ENCODE peak calls at places on chromosomes 16 and 17, in six cellular contexts. I, J, K, F, V and M are unnamed samples.

GRCh38 chr17:17073627-17074521 is 31.6 kb downstream of the MPRIP start:
- DNase-seq in J (peak; percentile 75), K (no peak), V (no peak), F (no peak), I (no peak), M (no peak)

GRCh38 chr16:24552705-24553104 is 13.3 kb downstream of the RBBP6 start:
- DNase-seq in F (no peak), J (no peak), I (no peak), V (no peak), K (no peak), M (no peak)

GRCh38 chr17:30091771-30092170 is 24.8 kb upstream of the NSRP1 start:
- DNase-seq in V (no peak), J (peak; percentile 92), F (no peak), K (peak; percentile 10), I (no peak), M (peak; percentile 40)

GRCh38 chr16:81492307-81492706 is 47.7 kb downstream of the CMIP start:
- DNase-seq in I (peak; percentile 68), K (no peak), V (no peak), F (peak; percentile 60), J (peak; percentile 80), M (no peak)

GRCh38 chr16:8675183-8676159 is 1.1 kb downstream of the ABAT start:
- DNase-seq in V (no peak), J (peak; percentile 14), I (no peak), F (peak; percentile 77), K (no peak), M (no peak)

GRCh38 chr17:64938290-64938689 is 19.0 kb upstream of the LRRC37A3 start:
- DNase-seq in J (no peak), F (no peak), K (no peak), V (no peak), I (no peak), M (peak; percentile 72)

GRCh38 chr17:29084476-29085148 is 41.7 kb downstream of the PIPOX start:
- DNase-seq in F (peak; percentile 90), V (no peak), J (no peak), I (peak; percentile 42), K (no peak), M (no peak)

GRCh38 chr17:82231562-82232321 is 2.9 kb downstream of the SLC16A3 start:
- DNase-seq in V (no peak), K (no peak), F (no peak), J (peak; percentile 77), I (peak; percentile 76), M (peak; percentile 58)

GRCh38 chr16:57889960-57890751 is 80.8 kb downstream of the CNGB1 start:
- DNase-seq in K (no peak), J (peak; percentile 69), V (no peak), I (no peak), F (no peak), M (no peak)

GRCh38 chr17:54861469-54861983 is 39.1 kb upstream of the TOM1L1 start:
- DNase-seq in V (no peak), I (no peak), F (no peak), J (no peak), K (no peak), M (no peak)

GRCh38 chr16:54707813-54708212 is 222.9 kb upstream of the IRX5 start:
- DNase-seq in I (no peak), K (no peak), V (no peak), J (no peak), F (no peak), M (no peak)

GRCh38 chr16:19304670-19305240 is 19.2 kb downstream of the CLEC19A start:
- DNase-seq in F (no peak), J (no peak), I (peak; percentile 50), V (no peak), K (no peak), M (peak; percentile 21)

GRCh38 chr16:14475370-14476139 is 154.5 kb downstream of the PARN start:
- DNase-seq in K (no peak), F (no peak), J (peak; percentile 80), V (no peak), I (no peak), M (peak; percentile 73)

GRCh38 chr17:38749222-38750043 is 1.3 kb upstream of the PCGF2 start:
- DNase-seq in J (peak; percentile 65), K (peak; percentile 56), I (peak; percentile 90), F (peak; percentile 65), V (no peak), M (peak; percentile 73)

GRCh38 chr17:9360610-9361571 is 214.7 kb downstream of the STX8 start:
- DNase-seq in F (no peak), I (no peak), V (no peak), J (peak; percentile 94), K (no peak), M (peak; percentile 5)

GRCh38 chr16:35506018-35506897 is 2046.8 kb downstream of the TP53TG3F start:
- DNase-seq in V (no peak), F (peak; percentile 96), K (no peak), I (no peak), J (no peak), M (no peak)

GRCh38 chr17:1779571-1780074 is 17.8 kb downstream of the SERPINF1 start:
- DNase-seq in J (peak; percentile 95), K (no peak), V (no peak), I (no peak), F (peak; percentile 44), M (peak; percentile 77)
- TF ChIP-seq EZH2phosphoT487 in J (peak; percentile 83), K (no peak), V (no peak), I (no peak), F (no peak), M (no peak)

GRCh38 chr17:36928450-36929125 is 8.7 kb upstream of the LHX1 start:
- DNase-seq in F (no peak), J (no peak), I (no peak), K (no peak), V (no peak), M (no peak)
- H3K9ac ChIP-seq in F (no peak overlapping the region), J (no peak overlapping the region), I (no peak overlapping the region), K (no peak overlapping the region), V (no peak overlapping the region), M (no peak overlapping the region)

DNA sequence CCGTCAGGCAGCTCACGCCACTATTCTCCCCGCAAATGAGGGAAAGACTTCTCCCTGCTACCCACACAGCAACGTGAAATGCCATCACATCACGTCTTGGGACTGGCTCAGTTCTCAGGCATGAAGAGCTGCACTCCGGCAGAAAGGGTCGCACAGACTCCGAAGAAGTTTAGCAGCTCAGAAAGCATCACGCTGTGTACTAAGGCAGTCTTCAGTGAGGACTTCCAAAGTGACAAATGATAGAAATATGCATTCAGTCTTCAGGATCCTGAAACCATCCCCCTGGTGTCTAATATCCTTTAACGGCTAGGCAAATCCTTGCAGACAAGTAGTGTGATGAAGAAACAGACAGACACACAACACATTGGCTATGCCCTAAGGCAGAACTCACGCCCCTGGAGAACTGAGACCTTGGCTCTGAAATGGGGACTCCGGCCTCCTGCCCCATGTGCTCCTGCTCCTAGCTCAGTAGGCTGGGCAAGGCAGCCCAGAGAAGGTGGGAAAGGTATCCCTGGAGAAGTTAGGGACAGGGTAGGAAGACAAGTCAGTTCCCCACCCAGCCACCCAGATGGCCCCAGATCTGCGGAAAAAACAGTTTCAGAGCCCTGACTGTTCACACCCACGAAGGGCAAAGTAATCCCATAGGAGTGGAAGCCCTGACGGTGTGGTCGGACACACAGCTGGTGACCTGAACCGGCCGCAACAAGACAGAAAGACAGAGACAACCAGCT is 1.6 kb downstream of the XYLT1 start:
- DNase-seq in J (peak; percentile 89), V (peak; percentile 23), F (peak; percentile 34), K (no peak), I (peak; percentile 17), M (no peak)
- TF ChIP-seq EZH2phosphoT487 in J (no peak), V (no peak), F (no peak), K (no peak), I (no peak), M (no peak)

DNA sequence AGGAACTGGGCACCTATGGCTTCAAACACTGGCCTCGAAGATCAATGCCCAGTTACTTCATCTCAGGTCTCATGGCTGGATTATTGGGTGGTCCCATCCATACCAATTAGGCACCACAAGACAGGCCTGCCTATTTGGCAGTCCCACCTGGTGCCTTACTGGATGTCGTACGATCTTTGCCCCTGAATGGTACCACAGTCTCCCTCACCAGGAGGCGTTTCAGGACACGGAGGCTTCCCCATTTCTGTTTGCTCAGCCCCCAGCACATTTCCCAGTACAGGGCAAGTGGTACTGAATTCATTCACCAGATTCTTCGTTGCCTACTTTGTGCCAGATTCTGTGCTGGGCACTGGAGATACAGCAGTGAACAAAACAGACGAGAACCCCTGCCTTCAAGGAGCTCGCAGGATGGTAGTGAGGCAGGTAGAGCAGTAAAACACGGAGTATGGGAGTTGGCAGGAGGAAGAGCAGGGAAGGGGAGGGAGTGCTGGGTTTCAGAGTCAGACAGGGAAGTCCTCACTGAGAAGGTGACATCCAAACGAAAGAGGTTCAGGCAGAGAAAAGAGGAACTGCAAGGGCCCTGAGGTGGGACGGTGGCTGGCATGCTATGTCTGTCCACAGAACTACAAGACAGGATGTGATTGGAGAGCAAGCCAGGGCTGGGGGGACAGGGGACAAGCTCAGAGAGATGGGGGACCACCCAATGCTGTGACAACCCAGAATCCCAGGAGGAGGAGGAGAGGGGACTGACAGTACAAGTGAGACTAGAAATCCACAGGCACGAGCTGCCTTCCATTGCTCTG is 99.7 kb downstream of the RAB11FIP4 start:
- DNase-seq in I (no peak), F (no peak), J (no peak), V (no peak), K (no peak), M (no peak)
- H3K9ac ChIP-seq in I (no peak overlapping the region), F (no peak overlapping the region), J (no peak overlapping the region), V (no peak overlapping the region), K (no peak overlapping the region), M (no peak overlapping the region)

GRCh38 chr16:85017151-85017550 is 5.8 kb upstream of the ZDHHC7 start:
- DNase-seq in F (no peak), V (peak; percentile 55), J (no peak), I (no peak), K (no peak), M (peak; percentile 22)
- TF ChIP-seq EZH2phosphoT487 in F (no peak), V (no peak), J (no peak), I (no peak), K (no peak), M (no peak)

GRCh38 chr16:89322381-89323119 is 105.0 kb downstream of the ZNF778 start:
- DNase-seq in I (peak; percentile 61), V (no peak), K (no peak), F (peak; percentile 72), J (peak; percentile 91), M (peak; percentile 68)
- H3K9ac ChIP-seq in I (no peak overlapping the region), V (no peak overlapping the region), K (peak overlapping the region; percentile 67), F (no peak overlapping the region), J (peak overlapping the region; percentile 62), M (peak overlapping the region; percentile 91)

DNA sequence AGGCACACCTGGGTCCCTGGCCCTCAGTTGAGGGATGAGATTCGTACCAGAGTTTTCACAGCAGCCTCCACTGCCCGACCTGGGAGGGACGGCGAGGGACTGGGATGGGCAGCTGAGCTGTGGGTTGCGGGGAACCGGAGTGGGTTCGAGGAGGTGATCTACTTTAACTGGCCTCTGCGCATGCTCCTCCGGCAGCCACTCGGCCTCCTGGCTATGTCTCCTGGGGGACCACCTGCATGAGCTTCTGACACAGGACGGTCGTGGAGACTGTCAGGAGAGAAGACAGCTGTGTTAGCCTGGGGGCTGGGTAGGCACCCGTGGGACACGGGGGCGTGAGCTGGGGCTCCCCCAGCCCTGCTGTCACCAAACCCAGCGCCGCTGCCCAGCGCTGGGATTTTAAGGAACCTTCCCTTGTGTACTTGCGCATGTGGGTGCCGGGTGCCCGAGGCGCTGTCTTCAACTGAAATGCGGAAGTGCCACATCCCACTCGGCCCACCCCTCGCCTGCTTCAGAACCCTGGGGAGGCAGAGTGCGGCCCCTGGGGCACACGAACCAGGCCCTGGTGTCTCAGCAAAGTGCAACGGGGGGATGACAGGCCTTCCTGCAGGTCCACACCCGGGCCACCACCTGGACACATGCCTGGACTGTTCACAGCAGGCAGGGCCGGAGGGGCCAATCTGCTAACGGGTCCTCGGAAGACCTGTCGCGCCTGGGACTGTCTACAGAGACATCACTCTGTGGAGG is 36.4 kb downstream of the SLC7A5 start:
- DNase-seq in F (no peak), K (no peak), V (no peak), J (no peak), I (no peak), M (no peak)
- TF ChIP-seq EZH2phosphoT487 in F (no peak), K (no peak), V (no peak), J (no peak), I (no peak), M (no peak)

GRCh38 chr17:61400786-61401279 is 1.2 kb downstream of the TBX2 start:
- DNase-seq in J (peak; percentile 75), V (no peak), K (no peak), I (peak; percentile 54), F (peak; percentile 77), M (no peak)
- H3K9ac ChIP-seq in J (peak overlapping the region; percentile 95), V (no peak overlapping the region), K (no peak overlapping the region), I (no peak overlapping the region), F (peak overlapping the region; percentile 97), M (peak overlapping the region; percentile 26)